ENCODE peak calls at places on chromosomes 11 and 22, in five cellular contexts. R is RWPE1, G is A549, C is gastrocnemius medialis, X is brain microvascular endothelial cell. B is an unnamed sample.

GRCh38 chr11:107457205-107457557 is 444 bp downstream of the CWF19L2 start:
- DNase-seq in R (peak; percentile 24), G (no peak), C (no peak), X (peak; percentile 1), B (peak; percentile 12)

GRCh38 chr22:27614291-27615007 is 187.1 kb downstream of the MN1 start:
- DNase-seq in R (no peak), G (no peak), C (no peak), X (no peak), B (no peak)

GRCh38 chr22:25882366-25882765 is 140.4 kb downstream of the MYO18B start:
- DNase-seq in R (no peak), G (no peak), C (no peak), X (no peak), B (no peak)

GRCh38 chr11:1157645-1158591 is at the start of gene MUC5AC:
- DNase-seq in R (no peak), G (peak; percentile 51), C (peak; percentile 8), X (no peak), B (no peak)

GRCh38 chr11:47538741-47539575 is 14.0 kb downstream of the CELF1 start:
- DNase-seq in R (no peak), G (no peak), C (peak; percentile 8), X (no peak), B (no peak)

GRCh38 chr11:35404397-35404775 is 15.0 kb downstream of the SLC1A2 start:
- DNase-seq in R (no peak), G (peak; percentile 54), C (no peak), X (no peak), B (no peak)

GRCh38 chr11:304915-305833 is 2.4 kb upstream of the IFITM2 start:
- DNase-seq in R (peak; percentile 74), G (peak; percentile 74), C (no peak), X (peak; percentile 59), B (peak; percentile 53)

GRCh38 chr22:20229916-20230775 is 38.0 kb downstream of the RTN4R start:
- DNase-seq in R (no peak), G (no peak), C (no peak), X (no peak), B (no peak)

GRCh38 chr11:12802418-12803085 is 128.3 kb downstream of the TEAD1 start:
- DNase-seq in R (peak; percentile 96), G (peak; percentile 97), C (no peak), X (peak; percentile 79), B (no peak)

GRCh38 chr22:26403827-26404226 is 25.2 kb upstream of the ASPHD2 start:
- DNase-seq in R (no peak), G (no peak), C (no peak), X (no peak), B (no peak)

GRCh38 chr11:114426280-114426679 is 13.0 kb upstream of the REXO2 start:
- DNase-seq in R (no peak), G (no peak), C (no peak), X (no peak), B (no peak)

GRCh38 chr11:12680246-12680939 is 6.2 kb downstream of the TEAD1 start:
- DNase-seq in R (peak; percentile 63), G (peak; percentile 92), C (peak; percentile 90), X (peak; percentile 94), B (no peak)

GRCh38 chr11:47464479-47464878 is 15.5 kb upstream of the RAPSN start:
- DNase-seq in R (no peak), G (no peak), C (no peak), X (peak; percentile 48), B (no peak)

GRCh38 chr11:69913591-69914285 is 94.5 kb upstream of the FGF3 start:
- DNase-seq in R (no peak), G (no peak), C (no peak), X (no peak), B (no peak)

GRCh38 chr22:25404923-25405853 is 159.3 kb upstream of the GRK3 start:
- DNase-seq in R (peak; percentile 49), G (peak; percentile 42), C (peak; percentile 49), X (peak; percentile 31), B (no peak)

GRCh38 chr22:33917744-33918406 is 2.4 kb downstream of the LARGE1 start:
- DNase-seq in R (no peak), G (peak; percentile 26), C (no peak), X (no peak), B (no peak)

GRCh38 chr11:106167085-106167484 is 89.6 kb downstream of the AASDHPPT start:
- DNase-seq in R (no peak), G (no peak), C (no peak), X (no peak), B (no peak)

GRCh38 chr22:24938741-24939341 is 7.7 kb downstream of the LHFPL7 start:
- DNase-seq in R (peak; percentile 55), G (peak; percentile 42), C (no peak), X (no peak), B (no peak)

GRCh38 chr11:43574949-43575915 is 105.3 kb upstream of the HSD17B12 start:
- DNase-seq in R (no peak), G (peak; percentile 23), C (no peak), X (peak; percentile 36), B (no peak)

GRCh38 chr11:114358711-114359110 is 41.6 kb downstream of the C11orf71 start:
- DNase-seq in R (no peak), G (no peak), C (no peak), X (no peak), B (no peak)

GRCh38 chr22:28883917-28884753 is 763 bp downstream of the ZNRF3 start:
- DNase-seq in R (peak; percentile 19), G (peak; percentile 20), C (peak; percentile 33), X (peak; percentile 15), B (no peak)

GRCh38 chr11:96006016-96006415 is 82.1 kb upstream of the MTMR2 start:
- DNase-seq in R (no peak), G (no peak), C (no peak), X (no peak), B (no peak)

GRCh38 chr22:28243539-28243938 is 324.5 kb upstream of the PITPNB start:
- DNase-seq in R (no peak), G (no peak), C (no peak), X (peak; percentile 14), B (no peak)

GRCh38 chr11:103794262-103794661 is 242.2 kb upstream of the DDI1 start:
- DNase-seq in R (no peak), G (no peak), C (no peak), X (peak; percentile 49), B (no peak)

GRCh38 chr22:49505337-49506009 is 322.2 kb downstream of the BRD1 start:
- DNase-seq in R (no peak), G (no peak), C (no peak), X (no peak), B (no peak)

GRCh38 chr22:19497245-19497644 is 17.5 kb downstream of the CDC45 start:
- DNase-seq in R (no peak), G (no peak), C (no peak), X (peak; percentile 96), B (no peak)

GRCh38 chr11:82732734-82733443 is 775 bp downstream of the FAM181B start:
- DNase-seq in R (peak; percentile 25), G (no peak), C (no peak), X (no peak), B (no peak)

GRCh38 chr11:118358071-118358470 is 1.3 kb upstream of the UBE4A start:
- DNase-seq in R (no peak), G (no peak), C (no peak), X (no peak), B (no peak)

GRCh38 chr11:23865341-23865975 is 631.4 kb upstream of the LUZP2 start:
- DNase-seq in R (no peak), G (no peak), C (no peak), X (no peak), B (no peak)

GRCh38 chr22:27171212-27171611 is 513.8 kb downstream of the MIAT start:
- DNase-seq in R (no peak), G (no peak), C (no peak), X (no peak), B (no peak)

GRCh38 chr22:33747576-33748180 is 172.6 kb downstream of the LARGE1 start:
- DNase-seq in R (no peak), G (peak; percentile 7), C (no peak), X (no peak), B (no peak)

GRCh38 chr11:67648140-67648795 is 2.3 kb downstream of the ACY3 start:
- DNase-seq in R (no peak), G (peak; percentile 47), C (no peak), X (no peak), B (no peak)
- TF ChIP-seq CTCF in R (no peak), G (peak; percentile 32), C (no peak), X (peak; percentile 34), B (no peak)

DNA sequence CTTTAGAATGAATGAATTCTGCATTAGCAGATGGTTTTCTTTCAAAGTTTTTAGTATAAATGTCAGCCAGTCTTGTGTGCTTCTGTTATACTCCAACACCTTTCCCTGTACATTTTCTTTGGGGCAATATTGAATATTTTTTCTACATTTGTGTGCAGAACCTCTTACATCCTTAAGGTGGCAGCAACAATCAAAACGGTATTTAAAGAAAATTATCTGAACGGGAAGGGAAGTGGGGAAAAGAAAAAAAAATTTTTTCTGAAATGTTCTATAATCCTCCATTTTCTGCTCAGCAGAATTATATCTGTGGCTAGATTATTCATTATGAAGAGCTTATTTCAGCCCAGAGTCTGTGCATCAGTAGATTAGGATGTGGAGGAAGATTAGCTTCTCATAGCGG is 347.3 kb upstream of the RAG2 start:
- DNase-seq in R (peak; percentile 11), G (peak; percentile 2), C (no peak), X (no peak), B (no peak)
- TF ChIP-seq CTCF in R (peak; percentile 53), G (peak; percentile 17), C (no peak), X (no peak), B (peak; percentile 66)

GRCh38 chr11:11660351-11660750 is 38.5 kb upstream of the GALNT18 start:
- DNase-seq in R (no peak), G (no peak), C (no peak), X (no peak), B (no peak)

GRCh38 chr11:11661356-11662040 is 39.7 kb upstream of the GALNT18 start:
- DNase-seq in R (no peak), G (no peak), C (no peak), X (no peak), B (no peak)

GRCh38 chr11:11657101-11657935 is 35.5 kb upstream of the GALNT18 start:
- DNase-seq in R (no peak), G (no peak), C (no peak), X (no peak), B (no peak)

GRCh38 chr11:11662578-11662977 is 40.8 kb upstream of the GALNT18 start:
- DNase-seq in R (no peak), G (no peak), C (no peak), X (no peak), B (no peak)

DNA sequence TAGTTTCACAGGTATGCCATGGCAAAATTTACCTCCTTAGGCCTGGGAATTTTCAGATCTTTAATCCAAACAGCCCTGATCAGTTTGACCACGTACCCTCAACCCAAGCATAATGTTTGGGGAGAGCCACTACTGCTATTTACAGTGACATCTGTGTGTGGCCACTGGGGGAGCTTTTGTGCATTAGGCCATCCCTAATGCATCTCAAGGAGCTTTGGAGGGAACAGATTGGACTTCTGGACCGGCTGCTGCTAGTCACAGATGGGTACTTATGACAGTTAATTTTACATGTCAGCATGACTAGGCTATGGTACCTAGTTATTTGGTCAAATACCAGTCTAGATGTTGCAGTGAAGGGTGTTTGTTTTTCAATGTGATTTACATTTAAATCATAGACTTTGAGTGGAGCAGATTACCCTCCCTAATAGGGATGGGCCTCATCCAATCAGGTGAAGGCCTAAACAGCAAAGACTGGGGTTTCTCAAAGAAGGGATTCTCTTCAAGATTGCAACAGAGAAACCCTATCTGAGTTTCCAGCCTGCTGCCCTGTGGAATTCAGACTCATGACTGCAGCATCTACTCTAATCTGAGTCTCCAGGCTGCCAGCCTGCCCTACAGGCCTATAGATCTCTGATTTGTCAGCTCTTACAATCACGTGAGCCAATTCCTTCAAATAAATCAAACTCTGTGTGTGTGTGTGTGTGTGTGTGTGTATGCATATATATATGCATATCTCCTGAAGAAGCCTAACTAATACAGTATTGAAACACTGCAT is 37.9 kb upstream of the GALNT18 start:
- DNase-seq in R (no peak), G (peak; percentile 14), C (no peak), X (no peak), B (no peak)
- TF ChIP-seq CTCF in R (no peak), G (peak; percentile 18), C (no peak), X (peak; percentile 42), B (peak; percentile 59)

GRCh38 chr22:44828193-44828592 is 75.8 kb downstream of the ARHGAP8 start:
- DNase-seq in R (peak; percentile 5), G (peak; percentile 25), C (no peak), X (no peak), B (no peak)
- TF ChIP-seq CTCF in R (peak; percentile 28), G (peak; percentile 33), C (no peak), X (peak; percentile 52), B (peak; percentile 80)